ENCODE peak calls at places on chromosomes 16 and 17, in seven cellular contexts. H is tibial artery; R is mesendoderm; M is CD8-positive, alpha-beta T cell; Y is heart right ventricle; A is right cardiac atrium; W is CD8-positive, alpha-beta memory T cell. K is an unnamed sample.
A peak's percentile ranks its signal among the peaks of the same experiment; 100 is the strongest.

GRCh38 chr16:55367796-55368195 is 43.8 kb downstream of the IRX6 start:
- DNase-seq in H (no peak), R (no peak), M (no peak), Y (no peak), A (no peak), W (no peak), K (no peak)

GRCh38 chr17:78697122-78697845 is 84.8 kb downstream of the CYTH1 start:
- DNase-seq in H (no peak), R (no peak), M (no peak), Y (no peak), A (no peak), W (no peak), K (no peak)

GRCh38 chr17:78357177-78357586 is 2.7 kb downstream of the SOCS3 start:
- DNase-seq in H (no peak), R (no peak), M (no peak), Y (peak; percentile 52), A (peak; percentile 76), W (no peak), K (peak; percentile 83)

GRCh38 chr16:14454391-14454790 is 175.7 kb downstream of the PARN start:
- DNase-seq in H (no peak), R (no peak), M (no peak), Y (no peak), A (no peak), W (no peak), K (no peak)

GRCh38 chr17:80259642-80260535 is 763 bp upstream of the RNF213 start:
- DNase-seq in H (peak; percentile 55), R (peak; percentile 80), M (peak; percentile 81), Y (peak; percentile 80), A (peak; percentile 83), W (peak; percentile 83), K (peak; percentile 95)

GRCh38 chr17:80817861-80818260 is 173.8 kb upstream of the CHMP6 start:
- DNase-seq in H (no peak), R (no peak), M (no peak), Y (no peak), A (no peak), W (no peak), K (peak; percentile 14)

GRCh38 chr17:74512041-74512440 is 19.2 kb downstream of the CD300LB start:
- DNase-seq in H (no peak), R (no peak), M (no peak), Y (peak; percentile 44), A (peak; percentile 54), W (no peak), K (no peak)

GRCh38 chr17:50844117-50844700 is 8.8 kb downstream of the WFIKKN2 start:
- DNase-seq in H (no peak), R (no peak), M (no peak), Y (no peak), A (no peak), W (no peak), K (no peak)

GRCh38 chr17:33968350-33969044 is 286.6 kb upstream of the CCL2 start:
- DNase-seq in H (no peak), R (peak; percentile 84), M (peak; percentile 5), Y (no peak), A (no peak), W (peak; percentile 18), K (no peak)

GRCh38 chr16:48546774-48547173 is 63.2 kb downstream of the N4BP1 start:
- DNase-seq in H (no peak), R (no peak), M (no peak), Y (no peak), A (no peak), W (no peak), K (no peak)

GRCh38 chr16:49378816-49379215 is 5.2 kb downstream of the C16orf78 start:
- DNase-seq in H (no peak), R (no peak), M (no peak), Y (no peak), A (no peak), W (no peak), K (no peak)

GRCh38 chr17:36901506-36901905 is 35.8 kb upstream of the LHX1 start:
- DNase-seq in H (no peak), R (peak; percentile 93), M (no peak), Y (no peak), A (no peak), W (no peak), K (no peak)

GRCh38 chr17:69717819-69718218 is 303.3 kb downstream of the MAP2K6 start:
- DNase-seq in H (no peak), R (no peak), M (no peak), Y (no peak), A (no peak), W (no peak), K (no peak)

GRCh38 chr17:17783121-17783824 is 53.5 kb downstream of the SREBF1 start:
- DNase-seq in H (no peak), R (peak; percentile 80), M (peak; percentile 69), Y (peak; percentile 80), A (peak; percentile 64), W (peak; percentile 53), K (no peak)

GRCh38 chr17:69065113-69065512 is 4.4 kb upstream of the ABCA9 start:
- DNase-seq in H (no peak), R (no peak), M (no peak), Y (no peak), A (no peak), W (no peak), K (no peak)

GRCh38 chr16:66420396-66420795 is 6.7 kb upstream of the BEAN1 start:
- DNase-seq in H (no peak), R (no peak), M (no peak), Y (no peak), A (no peak), W (no peak), K (no peak)

GRCh38 chr17:54944796-54945195 is 23.7 kb downstream of the COX11 start:
- DNase-seq in H (no peak), R (no peak), M (no peak), Y (no peak), A (no peak), W (no peak), K (no peak)

GRCh38 chr17:36777118-36777517 is 160.2 kb upstream of the LHX1 start:
- DNase-seq in H (no peak), R (peak; percentile 51), M (no peak), Y (no peak), A (no peak), W (no peak), K (no peak)

GRCh38 chr16:10831899-10832886 is 13.6 kb upstream of the TVP23A start:
- DNase-seq in H (peak; percentile 33), R (no peak), M (no peak), Y (no peak), A (no peak), W (no peak), K (no peak)

GRCh38 chr17:46772013-46772878 is 46.2 kb downstream of the WNT3 start:
- DNase-seq in H (no peak), R (peak; percentile 95), M (peak; percentile 10), Y (peak; percentile 33), A (peak; percentile 41), W (no peak), K (peak; percentile 83)

GRCh38 chr17:14389656-14390055 is 88.8 kb downstream of the HS3ST3B1 start:
- DNase-seq in H (no peak), R (peak; percentile 44), M (no peak), Y (no peak), A (no peak), W (no peak), K (no peak)

GRCh38 chr17:47831934-47832327 is 461 bp downstream of the LRRC46 start:
- DNase-seq in H (no peak), R (no peak), M (no peak), Y (no peak), A (no peak), W (no peak), K (no peak)

GRCh38 chr16:75070055-75070841 is 46.3 kb downstream of the LDHD start:
- DNase-seq in H (no peak), R (no peak), M (no peak), Y (peak; percentile 69), A (peak; percentile 67), W (no peak), K (no peak)

GRCh38 chr17:77208217-77208808 is 67.5 kb downstream of the SEC14L1 start:
- DNase-seq in H (peak; percentile 40), R (peak; percentile 84), M (no peak), Y (no peak), A (peak; percentile 43), W (no peak), K (no peak)

GRCh38 chr17:10171057-10171456 is 27.3 kb downstream of the GAS7 start:
- DNase-seq in H (peak; percentile 58), R (no peak), M (no peak), Y (peak; percentile 25), A (peak; percentile 54), W (no peak), K (no peak)

DNA sequence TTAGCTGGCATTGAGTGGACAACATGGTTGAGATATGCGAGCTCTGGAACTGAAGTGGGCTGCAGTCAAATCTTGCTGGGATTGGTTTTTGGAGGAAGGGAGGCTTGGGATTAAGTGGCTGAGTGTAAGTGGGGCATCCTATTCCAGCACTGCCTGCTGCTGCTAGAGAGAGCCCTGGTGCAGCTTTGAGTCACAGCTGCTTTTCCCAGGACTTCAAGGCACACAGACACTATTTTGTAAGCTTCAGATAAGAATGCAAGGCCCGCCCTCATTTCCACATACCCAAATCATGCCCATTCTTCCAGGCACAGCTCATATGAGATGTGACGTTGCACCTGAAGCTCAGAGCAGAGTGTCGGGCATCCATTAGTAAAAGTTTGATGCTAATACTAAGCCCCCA is 10.2 kb upstream of the MAF start:
- DNase-seq in H (no peak), R (no peak), M (no peak), Y (no peak), A (no peak), W (no peak), K (no peak)
- H3K4me1 ChIP-seq in H (peaks cover 7% of the 10 kb centered on the region), R (peaks cover 4% of the 10 kb centered on the region), M (no peaks in the 10 kb centered on the region), Y (peaks cover 4% of the 10 kb centered on the region), A (no peaks in the 10 kb centered on the region), W (no peaks in the 10 kb centered on the region), K (no peaks in the 10 kb centered on the region)

GRCh38 chr17:57944796-57945362 is 10.3 kb downstream of the CUEDC1 start:
- DNase-seq in H (no peak), R (no peak), M (no peak), Y (no peak), A (no peak), W (no peak), K (no peak)
- H3K4me1 ChIP-seq in H (peaks cover 96% of the 10 kb centered on the region), R (peaks cover 11% of the 10 kb centered on the region), M (peaks cover 7% of the 10 kb centered on the region), Y (peaks cover 88% of the 10 kb centered on the region), A (peaks cover 37% of the 10 kb centered on the region), W (peaks cover 22% of the 10 kb centered on the region), K (peaks cover 44% of the 10 kb centered on the region)

DNA sequence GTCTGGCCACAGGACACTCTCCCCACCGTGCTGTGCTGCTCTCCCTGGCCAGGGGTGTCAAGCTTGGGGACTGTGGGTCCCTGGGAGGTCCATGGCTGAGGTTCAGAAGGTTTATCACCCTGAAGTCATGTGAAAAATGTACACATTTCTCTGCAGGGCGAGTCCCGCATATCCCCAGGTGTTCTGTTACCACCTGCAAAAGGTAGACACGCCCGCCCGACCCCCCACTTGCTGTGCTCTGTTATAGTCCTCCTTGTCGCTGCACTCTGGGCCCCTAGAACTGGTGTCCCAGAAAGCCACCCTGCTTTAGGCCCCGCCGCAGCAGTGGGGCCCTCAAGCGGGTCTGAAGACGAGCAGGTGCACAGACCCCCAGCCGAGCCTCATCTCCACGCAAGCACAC is 11.8 kb downstream of the JPT2 start:
- DNase-seq in H (no peak), R (no peak), M (no peak), Y (no peak), A (no peak), W (no peak), K (no peak)
- H3K4me1 ChIP-seq in H (no peaks in the 10 kb centered on the region), R (no peaks in the 10 kb centered on the region), M (no peaks in the 10 kb centered on the region), Y (peaks cover 5% of the 10 kb centered on the region), A (no peaks in the 10 kb centered on the region), W (no peaks in the 10 kb centered on the region), K (no peaks in the 10 kb centered on the region)

DNA sequence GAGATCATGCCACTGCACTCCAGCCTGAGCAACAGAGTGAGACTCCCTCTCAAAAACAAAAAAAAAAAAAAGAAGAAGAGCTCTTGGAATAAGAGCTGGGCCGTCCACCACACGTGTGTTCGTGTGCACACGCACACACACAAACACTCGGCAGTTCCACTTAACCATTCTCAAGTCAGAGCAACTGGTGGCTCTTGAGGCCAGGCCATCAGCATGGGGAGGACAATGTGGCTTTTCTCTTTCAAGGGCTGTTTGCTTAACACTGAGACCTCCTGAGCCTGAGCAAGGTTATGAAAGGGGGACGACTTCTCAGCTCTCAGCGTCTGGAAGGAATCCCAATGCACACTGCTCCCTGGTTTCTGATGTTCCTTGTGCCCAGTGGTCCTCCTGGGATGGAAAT is 444.9 kb downstream of the SOX9 start:
- DNase-seq in H (no peak), R (no peak), M (no peak), Y (no peak), A (no peak), W (no peak), K (no peak)
- H3K4me1 ChIP-seq in H (no peaks in the 10 kb centered on the region), R (no peaks in the 10 kb centered on the region), M (no peaks in the 10 kb centered on the region), Y (no peaks in the 10 kb centered on the region), A (no peaks in the 10 kb centered on the region), W (no peaks in the 10 kb centered on the region), K (no peaks in the 10 kb centered on the region)